ENCODE peak calls at places on chromosomes 6 and 20, in nine cellular contexts. T is fibroblast of mammary gland; Y is stimulated activated CD4-positive, alpha-beta T cell treated with anti-CD3 and anti-CD28 coated beads, Interleukin-1b, Interleukin-23, amount 100 ng/mL, for 24 hours; F is activated CD4-positive, alpha-beta T cell treated with anti-CD3 and anti-CD28 coated beads, Interleukin-2, amount 50 U/mL, for 48 hours; D is activated effector memory CD4-positive, alpha-beta T cell treated with Interleukin-2 at 50 U/mL for 16 hours; A is activated naive CD4-positive, alpha-beta T cell treated with anti-CD3 and anti-CD28 coated beads, Interleukin-2, amount 50 U/mL, for 72 hours; P is kidney tubule cell; I is T-helper 9 cell; B is EL. O is an unnamed sample.

GRCh38 chr6:122789078-122789861 is at the start of gene SMPDL3A:
- DNase-seq in Y (no peak), I (no peak), T (peak), P (peak), D (no peak), F (peak), A (no peak), B (peak), O (peak)

GRCh38 chr6:48474764-48475674 is 364.0 kb upstream of the PTCHD4 start:
- DNase-seq in Y (no peak), D (no peak), I (no peak), A (no peak), T (peak), P (peak), F (no peak), B (no peak), O (no peak)

GRCh38 chr6:125748534-125749111 is 809 bp upstream of the HEY2 start:
- DNase-seq in Y (no peak), D (no peak), T (peak), F (peak), I (no peak), B (peak), A (no peak), P (peak), O (no peak)

GRCh38 chr20:41276317-41276751 is 41.2 kb downstream of the ZHX3 start:
- DNase-seq in T (peak), P (no peak), I (no peak), D (no peak), B (peak), Y (no peak), F (no peak), A (no peak), O (no peak)

GRCh38 chr6:168032383-168032760 is 34.9 kb downstream of the KIF25 start:
- DNase-seq in B (peak), A (no peak), F (no peak), Y (no peak), T (peak), P (peak), D (no peak), I (no peak), O (peak)

GRCh38 chr6:106974999-106975698 is 620 bp upstream of the CD24 start:
- DNase-seq in A (no peak), I (no peak), F (no peak), D (no peak), P (peak), Y (no peak), T (peak), B (peak), O (no peak)

GRCh38 chr6:167733740-167734661 is 92.7 kb upstream of the AFDN start:
- DNase-seq in D (no peak), F (no peak), T (peak), P (no peak), B (no peak), I (no peak), Y (no peak), A (no peak), O (no peak)

GRCh38 chr6:30763155-30763617 is 18.8 kb upstream of the IER3 start:
- DNase-seq in Y (no peak), B (no peak), T (no peak), A (no peak), F (no peak), D (no peak), I (no peak), P (no peak), O (no peak)

GRCh38 chr6:128173290-128173689 is 272.4 kb upstream of the THEMIS start:
- DNase-seq in Y (no peak), F (no peak), P (no peak), T (no peak), A (no peak), D (no peak), B (no peak), I (no peak), O (no peak)

GRCh38 chr6:106825156-106825555 is 149.4 kb downstream of the CD24 start:
- DNase-seq in D (no peak), P (peak), F (no peak), A (no peak), T (no peak), I (no peak), Y (no peak), B (peak), O (peak)

GRCh38 chr6:55980627-55981211 is 105.3 kb upstream of the BMP5 start:
- DNase-seq in P (peak), D (no peak), Y (no peak), T (peak), F (no peak), I (no peak), B (peak), A (no peak), O (peak)

GRCh38 chr6:22322103-22322882 is 25.5 kb upstream of the PRL start:
- DNase-seq in A (no peak), T (no peak), F (no peak), B (no peak), Y (no peak), P (no peak), D (no peak), I (no peak), O (no peak)

GRCh38 chr20:49188101-49188784 is at the start of gene STAU1:
- DNase-seq in T (peak), D (peak), B (peak), Y (peak), I (peak), A (peak), P (peak), F (peak), O (peak)

GRCh38 chr20:50189681-50190250 is 864 bp upstream of the CEBPB start:
- DNase-seq in F (peak), Y (no peak), D (no peak), T (no peak), B (no peak), P (no peak), I (peak), A (no peak), O (no peak)

GRCh38 chr6:31178143-31179041 is 7.9 kb upstream of the POU5F1 start:
- DNase-seq in A (no peak), F (no peak), T (no peak), I (no peak), P (peak), B (peak), Y (no peak), D (no peak), O (no peak)

GRCh38 chr20:14720251-14720650 is 382.8 kb upstream of the FLRT3 start:
- DNase-seq in A (no peak), T (no peak), P (peak), D (no peak), B (no peak), Y (no peak), F (no peak), I (no peak), O (no peak)

GRCh38 chr6:160573943-160574342 is 90.1 kb downstream of the LPA start:
- DNase-seq in T (no peak), A (no peak), B (no peak), I (no peak), F (no peak), P (no peak), D (no peak), Y (no peak), O (no peak)